ENCODE peak calls at places on chromosomes 7 and 10, in nine cellular contexts. D is effector memory CD4-positive, alpha-beta T cell; Q is endodermal cell; Z is A673; K is cardiac muscle cell; N is IMR-90; H is neuronal stem cell; E is thoracic aorta; A is mesenchymal stem cell. W is an unnamed sample. For H3K4me1, the result is how much of the 10 kb centered on the place peaks cover.

GRCh38 chr7:120554960-120555571 is 282.1 kb downstream of the KCND2 start:
- DNase-seq in D (no peak), Q (peak), Z (peak), K (peak), N (peak), H (peak), E (no peak), A (peak), W (peak)

GRCh38 chr10:79316671-79317431 is 30.4 kb upstream of the PPIF start:
- DNase-seq in D (no peak), Q (no peak), Z (peak), K (no peak), N (peak), H (no peak), E (no peak), A (peak), W (peak)

GRCh38 chr10:106395061-106395749 is 769.3 kb downstream of the SORCS1 start:
- DNase-seq in D (no peak), Q (no peak), Z (peak), K (no peak), N (no peak), H (no peak), E (no peak), A (no peak), W (no peak)

GRCh38 chr7:41694490-41694889 is 8.4 kb downstream of the INHBA start:
- DNase-seq in D (no peak), Q (no peak), Z (no peak), K (no peak), N (peak), H (no peak), E (no peak), A (no peak), W (no peak)

GRCh38 chr10:18158698-18159342 is 18.6 kb downstream of the CACNB2 start:
- DNase-seq in D (no peak), Q (no peak), Z (peak), K (no peak), N (peak), H (no peak), E (no peak), A (no peak), W (no peak)

GRCh38 chr10:28722065-28722803 is 44.9 kb downstream of the BAMBI start:
- DNase-seq in D (no peak), Q (peak), Z (peak), K (peak), N (peak), H (peak), E (no peak), A (peak), W (no peak)

GRCh38 chr7:4937411-4937810 is 21.6 kb downstream of the MMD2 start:
- DNase-seq in D (no peak), Q (no peak), Z (no peak), K (no peak), N (no peak), H (no peak), E (no peak), A (no peak), W (no peak)

GRCh38 chr7:64463636-64464375 is 99.1 kb downstream of the ZNF680 start:
- DNase-seq in D (peak), Q (no peak), Z (peak), K (no peak), N (peak), H (no peak), E (peak), A (no peak), W (no peak)

GRCh38 chr7:4214501-4215155 is 467.5 kb upstream of the FOXK1 start:
- DNase-seq in D (no peak), Q (no peak), Z (no peak), K (no peak), N (no peak), H (no peak), E (no peak), A (no peak), W (no peak)

GRCh38 chr10:86361134-86362128 is 5.2 kb downstream of the GRID1 start:
- DNase-seq in D (no peak), Q (peak), Z (no peak), K (peak), N (no peak), H (no peak), E (no peak), A (no peak), W (no peak)

GRCh38 chr10:77522268-77522809 is 115.3 kb downstream of the KCNMA1 start:
- DNase-seq in D (no peak), Q (peak), Z (no peak), K (no peak), N (no peak), H (no peak), E (no peak), A (no peak), W (peak)
- H3K4me1 ChIP-seq in D (under half), Q (under half), Z (under half), K (under half), N (under half), H (under half), E (under half), A (under half), W (under half)

DNA sequence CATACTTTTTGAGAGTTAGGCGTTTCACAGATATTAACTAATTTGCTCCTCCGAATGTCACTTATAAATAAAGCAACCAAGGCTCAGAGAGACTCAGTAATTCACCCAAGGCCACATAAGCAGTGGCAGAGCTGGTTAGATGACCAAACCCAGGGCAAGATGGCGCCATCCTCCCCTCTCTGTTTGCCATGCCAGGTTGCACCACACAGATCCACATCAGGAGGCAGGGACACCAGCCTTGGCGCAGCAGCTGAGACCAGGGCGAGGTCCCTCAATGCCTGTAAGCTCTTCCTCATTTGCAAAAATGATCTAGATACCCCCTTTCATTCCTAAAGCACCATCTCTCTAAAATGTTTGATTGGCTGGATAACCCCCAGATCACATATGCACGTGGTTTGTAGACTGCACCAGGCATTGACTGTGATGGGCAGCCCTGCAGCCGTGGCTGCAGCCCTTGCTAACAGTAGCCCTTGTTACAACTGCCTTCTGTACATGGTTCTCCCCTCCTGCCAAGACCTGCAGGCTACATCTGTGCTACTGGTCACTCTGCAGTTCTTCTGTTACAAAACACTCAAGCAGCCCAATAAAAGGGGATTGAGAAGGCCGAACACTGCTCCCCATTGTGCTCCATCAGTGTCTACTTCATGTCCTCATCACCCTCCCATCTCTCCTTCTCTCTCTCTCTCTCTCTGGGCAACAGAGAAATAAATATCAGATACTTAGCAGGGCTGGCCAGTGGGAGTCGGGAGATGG is 298.6 kb downstream of the PRPF18 start:
- DNase-seq in D (no peak), Q (no peak), Z (no peak), K (no peak), N (no peak), H (no peak), E (no peak), A (no peak), W (no peak)
- H3K4me1 ChIP-seq in D (under half), Q (under half), Z (under half), K (under half), N (under half), H (under half), E (half or more), A (under half), W (under half)

GRCh38 chr10:44960098-44960480 is 487 bp downstream of the RASSF4 start:
- DNase-seq in D (no peak), Q (no peak), Z (no peak), K (no peak), N (no peak), H (no peak), E (no peak), A (peak), W (no peak)
- H3K4me1 ChIP-seq in D (under half), Q (under half), Z (under half), K (half or more), N (under half), H (under half), E (half or more), A (under half), W (half or more)

GRCh38 chr7:130118294-130118693 is 48.0 kb downstream of the KLHDC10 start:
- DNase-seq in D (no peak), Q (no peak), Z (no peak), K (no peak), N (no peak), H (no peak), E (no peak), A (no peak), W (no peak)
- H3K4me1 ChIP-seq in D (under half), Q (under half), Z (under half), K (under half), N (under half), H (under half), E (under half), A (under half), W (under half)

GRCh38 chr10:47104101-47104707 is 193.0 kb downstream of the PTPN20 start:
- DNase-seq in D (no peak), Q (peak), Z (no peak), K (peak), N (peak), H (no peak), E (no peak), A (no peak), W (no peak)
- H3K4me1 ChIP-seq in D (under half), Q (under half), Z (under half), K (under half), N (under half), H (under half), E (under half), A (under half), W (under half)

DNA sequence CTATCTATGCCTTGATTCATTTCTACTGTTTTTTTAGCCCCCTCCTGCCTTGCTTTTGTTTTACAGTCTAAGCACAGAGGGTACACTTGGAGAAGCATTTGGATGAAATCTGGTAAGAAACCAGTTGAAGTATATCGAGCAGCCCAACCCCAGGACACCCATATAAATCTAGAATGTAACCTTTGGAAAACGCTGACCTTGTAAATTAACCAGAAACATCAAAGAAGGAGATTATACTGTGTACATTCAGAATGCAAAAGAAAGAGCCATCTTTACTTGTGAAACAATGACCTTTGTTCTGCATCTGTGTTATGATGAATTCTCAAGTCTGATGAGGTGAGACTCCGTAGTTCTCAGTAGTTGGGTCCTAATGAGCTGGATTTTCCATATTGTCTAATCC is 49.3 kb upstream of the RAB18 start:
- DNase-seq in D (no peak), Q (no peak), Z (no peak), K (no peak), N (no peak), H (no peak), E (no peak), A (no peak), W (no peak)
- H3K4me1 ChIP-seq in D (under half), Q (under half), Z (under half), K (under half), N (under half), H (under half), E (under half), A (under half), W (under half)

DNA sequence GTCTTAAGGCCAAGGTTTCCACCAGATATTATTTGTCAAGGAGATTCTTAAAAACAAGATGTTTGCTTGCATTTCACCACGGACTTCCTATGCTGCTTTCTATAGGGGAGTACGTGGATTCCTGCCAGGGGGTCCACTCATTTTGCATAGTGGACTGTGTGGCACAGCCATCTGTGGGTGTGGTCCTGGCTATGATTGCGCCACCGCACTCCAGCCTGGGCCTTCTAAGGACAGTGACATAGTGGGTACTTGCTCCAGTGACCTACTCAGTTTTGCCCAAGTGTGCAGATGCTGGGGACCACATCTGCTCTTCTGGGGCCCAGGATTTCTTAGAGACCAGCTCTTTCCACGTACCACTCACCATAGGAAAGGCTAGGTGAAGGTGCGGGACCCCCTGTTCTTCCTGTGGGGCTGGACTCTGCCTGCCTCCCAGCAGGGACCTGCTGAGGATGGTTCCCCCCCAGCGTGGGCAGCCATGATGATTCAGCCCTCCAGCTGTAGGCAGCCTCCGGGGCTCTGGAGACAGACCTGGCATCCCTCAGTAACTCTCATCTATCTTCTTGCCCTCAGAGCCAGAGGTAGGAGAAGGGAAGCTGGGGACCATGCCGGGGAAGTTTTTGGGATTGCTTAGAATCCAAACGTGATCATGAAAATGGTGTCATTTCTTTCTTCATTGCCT is 42.9 kb downstream of the HK1 start:
- DNase-seq in D (no peak), Q (no peak), Z (no peak), K (no peak), N (no peak), H (no peak), E (no peak), A (peak), W (peak)
- H3K4me1 ChIP-seq in D (under half), Q (under half), Z (under half), K (under half), N (under half), H (under half), E (half or more), A (under half), W (half or more)

GRCh38 chr10:124693801-124694416 is 50.3 kb downstream of the FAM53B start:
- DNase-seq in D (peak), Q (no peak), Z (no peak), K (peak), N (no peak), H (no peak), E (no peak), A (no peak), W (no peak)

GRCh38 chr10:124696446-124697392 is 47.5 kb downstream of the FAM53B start:
- DNase-seq in D (no peak), Q (no peak), Z (no peak), K (no peak), N (no peak), H (no peak), E (no peak), A (no peak), W (no peak)

GRCh38 chr10:124693396-124693795 is 50.8 kb downstream of the FAM53B start:
- DNase-seq in D (no peak), Q (no peak), Z (no peak), K (peak), N (no peak), H (no peak), E (no peak), A (no peak), W (no peak)

GRCh38 chr10:124694467-124695195 is 49.5 kb downstream of the FAM53B start:
- DNase-seq in D (peak), Q (no peak), Z (no peak), K (no peak), N (no peak), H (no peak), E (no peak), A (no peak), W (no peak)

GRCh38 chr10:124695259-124695658 is 48.9 kb downstream of the FAM53B start:
- DNase-seq in D (no peak), Q (no peak), Z (no peak), K (no peak), N (no peak), H (no peak), E (no peak), A (no peak), W (no peak)
- H3K4me1 ChIP-seq in D (half or more), Q (under half), Z (under half), K (under half), N (under half), H (under half), E (under half), A (under half), W (under half)

W was measured in Karpas-422.